ENCODE peak calls at places on chromosome 10, in four cellular contexts. J is tibial artery; F is stimulated activated naive CD8-positive, alpha-beta T cell treated with anti-CD3 and anti-CD28 coated beads, Interleukin-15, Interleukin-2, amounts not matched to agents 100 U/mL and 50 U/mL, for 24 hours; V is GM12864. G is an unnamed sample.

GRCh38 chr10:70781461-70782051 is 3.6 kb downstream of the TBATA start:
- DNase-seq in J (no peak), F (no peak), V (no peak), G (no peak)

GRCh38 chr10:52568309-52568708 is 204.3 kb downstream of the MBL2 start:
- DNase-seq in V (no peak), F (no peak), J (no peak), G (no peak)

GRCh38 chr10:35074266-35074665 is 15.9 kb downstream of the CUL2 start:
- DNase-seq in V (no peak), J (no peak), F (no peak), G (no peak)

GRCh38 chr10:92891885-92892705 is 43.8 kb downstream of the EXOC6 start:
- DNase-seq in J (no peak), V (no peak), F (no peak), G (no peak)

GRCh38 chr10:18414061-18414460 is 237.3 kb downstream of the NSUN6 start:
- DNase-seq in J (no peak), F (no peak), V (no peak), G (no peak)

GRCh38 chr10:42932735-42933453 is 144.0 kb upstream of the RET start:
- DNase-seq in J (no peak), F (peak), V (no peak), G (no peak)

GRCh38 chr10:3172081-3172445 is 519 bp downstream of the PITRM1 start:
- DNase-seq in V (no peak), J (no peak), F (no peak), G (no peak)

GRCh38 chr10:20624642-20625041 is 272.5 kb downstream of the NEBL start:
- DNase-seq in J (peak), V (no peak), F (no peak), G (no peak)

GRCh38 chr10:65559369-65559768 is 1366.5 kb upstream of the LRRTM3 start:
- DNase-seq in F (no peak), J (no peak), V (no peak), G (no peak)

GRCh38 chr10:119549247-119549999 is 6.9 kb upstream of the RGS10 start:
- DNase-seq in F (no peak), J (no peak), V (no peak), G (no peak)

GRCh38 chr10:25694206-25694933 is 239.7 kb upstream of the MYO3A start:
- DNase-seq in V (no peak), F (no peak), J (no peak), G (no peak)

GRCh38 chr10:18401416-18402195 is 249.8 kb downstream of the NSUN6 start:
- DNase-seq in J (no peak), F (no peak), V (no peak), G (no peak)

GRCh38 chr10:72426982-72427381 is 72.3 kb upstream of the DNAJB12 start:
- DNase-seq in V (no peak), J (no peak), F (no peak), G (peak)

GRCh38 chr10:78706256-78706655 is 362.5 kb upstream of the ZMIZ1 start:
- DNase-seq in V (no peak), F (no peak), J (no peak), G (no peak)

GRCh38 chr10:24465899-24466615 is 257.1 kb downstream of the KIAA1217 start:
- DNase-seq in F (peak), J (no peak), V (peak), G (no peak)

GRCh38 chr10:54620352-54620751 is 180.7 kb downstream of the PCDH15 start:
- DNase-seq in J (no peak), F (no peak), V (no peak), G (no peak)

GRCh38 chr10:60960913-60961312 is 16.9 kb upstream of the RHOBTB1 start:
- DNase-seq in J (no peak), V (no peak), F (no peak), G (no peak)

GRCh38 chr10:108567899-108568752 is 1355.2 kb downstream of the XPNPEP1 start:
- DNase-seq in V (no peak), F (no peak), J (no peak), G (no peak)

GRCh38 chr10:17599089-17599488 is 18.1 kb downstream of the HACD1 start:
- DNase-seq in J (no peak), V (no peak), F (no peak), G (peak)

GRCh38 chr10:72334832-72335393 is 19.8 kb downstream of the DNAJB12 start:
- DNase-seq in V (peak), F (peak), J (peak), G (no peak)

GRCh38 chr10:114573330-114574045 is 84.6 kb downstream of the ABLIM1 start:
- DNase-seq in V (no peak), J (no peak), F (no peak), G (no peak)

GRCh38 chr10:31134303-31134928 is 102.8 kb upstream of the ZNF438 start:
- DNase-seq in V (no peak), J (no peak), F (peak), G (no peak)

GRCh38 chr10:79184141-79184625 is 115.4 kb downstream of the ZMIZ1 start:
- DNase-seq in F (no peak), V (no peak), J (no peak), G (no peak)

GRCh38 chr10:58967551-58968418 is 208.7 kb upstream of the PHYHIPL start:
- DNase-seq in V (no peak), F (no peak), J (no peak), G (peak)

GRCh38 chr10:32068569-32068968 is 12.3 kb upstream of the KIF5B start:
- DNase-seq in V (no peak), F (no peak), J (no peak), G (no peak)

GRCh38 chr10:132541601-132542011 is 4.0 kb downstream of the INPP5A start:
- DNase-seq in F (no peak), V (no peak), J (peak), G (no peak)

GRCh38 chr10:43227911-43228782 is 38.7 kb downstream of the RASGEF1A start:
- DNase-seq in F (peak), V (no peak), J (peak), G (no peak)

GRCh38 chr10:27884185-27884630 is 114.7 kb downstream of the ODAD2 start:
- DNase-seq in F (no peak), V (no peak), J (no peak), G (no peak)

GRCh38 chr10:124389613-124390361 is 28.9 kb downstream of the OAT start:
- DNase-seq in V (no peak), F (no peak), J (peak), G (no peak)

GRCh38 chr10:112950714-112951348 is 784 bp downstream of the TCF7L2 start:
- DNase-seq in J (no peak), V (no peak), F (peak), G (no peak)

GRCh38 chr10:78331391-78331922 is 297.8 kb downstream of the RPS24 start:
- DNase-seq in V (no peak), J (peak), F (no peak), G (no peak)

GRCh38 chr10:63429280-63429679 is 36.5 kb downstream of the JMJD1C start:
- DNase-seq in V (no peak), J (no peak), F (no peak), G (no peak)

GRCh38 chr10:108663551-108663950 is 1259.8 kb downstream of the XPNPEP1 start:
- DNase-seq in J (no peak), F (no peak), V (no peak), G (no peak)

GRCh38 chr10:101561068-101561915 is 26.8 kb downstream of the POLL start:
- DNase-seq in V (no peak), F (no peak), J (no peak), G (no peak)

GRCh38 chr10:72034761-72035160 is 53.6 kb downstream of the SPOCK2 start:
- DNase-seq in V (no peak), J (no peak), F (no peak), G (no peak)

GRCh38 chr10:21517983-21518628 is 7.4 kb downstream of the SKIDA1 start:
- DNase-seq in F (no peak), J (no peak), V (no peak), G (no peak)

GRCh38 chr10:68705548-68705947 is 15.5 kb upstream of the CCAR1 start:
- DNase-seq in J (no peak), F (no peak), V (no peak), G (no peak)

GRCh38 chr10:95133016-95133752 is 60.9 kb upstream of the ACSM6 start:
- DNase-seq in J (peak), F (peak), V (peak), G (peak)

GRCh38 chr10:74208997-74209396 is 58.0 kb downstream of the ADK start:
- DNase-seq in V (no peak), F (no peak), J (no peak), G (no peak)